ENCODE peak calls at places on chromosomes 2 and 18, in four cellular contexts. I is keratinocyte, Y is ovary, G is GM12878. F is an unnamed sample.

GRCh38 chr18:27202771-27203170 is 17.7 kb upstream of the CHST9 start:
- DNase-seq in I (no peak), Y (no peak), G (no peak), F (peak; percentile 4)

GRCh38 chr2:191907545-191907944 is 60.7 kb upstream of the CAVIN2 start:
- DNase-seq in I (no peak), Y (no peak), G (no peak), F (no peak)

GRCh38 chr2:222861411-222862067 is 703 bp downstream of the ACSL3 start:
- DNase-seq in I (no peak), Y (peak; percentile 48), G (no peak), F (peak; percentile 32)

GRCh38 chr2:226831266-226831665 is 4.6 kb upstream of the RHBDD1 start:
- DNase-seq in I (no peak), Y (no peak), G (no peak), F (no peak)

GRCh38 chr2:205070889-205071288 is 525.6 kb downstream of the PARD3B start:
- DNase-seq in I (no peak), Y (no peak), G (no peak), F (no peak)

GRCh38 chr2:218230882-218231281 is 13.9 kb downstream of the ARPC2 start:
- DNase-seq in I (no peak), Y (no peak), G (no peak), F (peak; percentile 62)

GRCh38 chr2:200469708-200470600 is 39.9 kb downstream of the KCTD18 start:
- DNase-seq in I (no peak), Y (peak; percentile 45), G (no peak), F (no peak)

GRCh38 chr18:71598374-71598773 is 945.8 kb downstream of the CBLN2 start:
- DNase-seq in I (no peak), Y (no peak), G (no peak), F (no peak)

GRCh38 chr2:85132834-85133637 is at the start of gene TCF7L1:
- DNase-seq in I (peak; percentile 38), Y (peak; percentile 91), G (no peak), F (peak; percentile 89)

GRCh38 chr2:23745726-23746105 is 181.2 kb downstream of the ATAD2B start:
- DNase-seq in I (no peak), Y (no peak), G (no peak), F (peak; percentile 49)

GRCh38 chr2:128464456-128464855 is 145.8 kb upstream of the HS6ST1 start:
- DNase-seq in I (no peak), Y (no peak), G (no peak), F (no peak)

GRCh38 chr2:84202166-84202565 is 256.9 kb downstream of the SUCLG1 start:
- DNase-seq in I (no peak), Y (no peak), G (no peak), F (no peak)

GRCh38 chr2:233489666-233490065 is 76.9 kb downstream of the USP40 start:
- DNase-seq in I (no peak), Y (no peak), G (no peak), F (peak; percentile 30)

GRCh38 chr2:43541165-43541564 is 54.7 kb downstream of the THADA start:
- DNase-seq in I (peak; percentile 86), Y (no peak), G (no peak), F (no peak)

GRCh38 chr2:133489641-133490411 is 78.4 kb downstream of the NCKAP5 start:
- DNase-seq in I (no peak), Y (peak; percentile 43), G (no peak), F (peak; percentile 17)

GRCh38 chr18:69838620-69839411 is 108.9 kb downstream of the CD226 start:
- DNase-seq in I (no peak), Y (no peak), G (peak; percentile 13), F (no peak)

GRCh38 chr2:43226558-43226954 is at the start of gene ZFP36L2:
- DNase-seq in I (no peak), Y (peak; percentile 97), G (no peak), F (peak; percentile 97)

GRCh38 chr18:5417342-5417741 is 121.8 kb upstream of the ZBTB14 start:
- DNase-seq in I (no peak), Y (no peak), G (no peak), F (no peak)

GRCh38 chr2:75720525-75720924 is 9.8 kb upstream of the GCFC2 start:
- DNase-seq in I (no peak), Y (no peak), G (no peak), F (no peak)

GRCh38 chr18:36302676-36303075 is 5.2 kb downstream of the FHOD3 start:
- DNase-seq in I (no peak), Y (no peak), G (no peak), F (peak; percentile 45)

GRCh38 chr2:16038586-16038985 is 98.2 kb downstream of the MYCN start:
- DNase-seq in I (no peak), Y (no peak), G (no peak), F (no peak)

GRCh38 chr2:57100436-57100835 is 916.6 kb downstream of the CCDC85A start:
- DNase-seq in I (no peak), Y (no peak), G (no peak), F (no peak)

GRCh38 chr2:55804535-55804934 is 110.9 kb upstream of the PNPT1 start:
- DNase-seq in I (no peak), Y (no peak), G (no peak), F (no peak)

GRCh38 chr2:127081826-127082633 is 24.9 kb downstream of the BIN1 start:
- DNase-seq in I (no peak), Y (peak; percentile 55), G (no peak), F (no peak)

GRCh38 chr2:240611601-240612210 is 13.6 kb upstream of the GPR35 start:
- DNase-seq in I (no peak), Y (no peak), G (no peak), F (no peak)

GRCh38 chr2:237483018-237483731 is 3.9 kb upstream of the MLPH start:
- DNase-seq in I (no peak), Y (peak; percentile 18), G (no peak), F (peak; percentile 89)
- TF ChIP-seq CTCF in I (no peak), Y (no peak), G (no peak), F (peak; percentile 75)

GRCh38 chr18:12061685-12062084 is 32.0 kb upstream of the ANKRD62 start:
- DNase-seq in I (no peak), Y (no peak), G (no peak), F (no peak)

GRCh38 chr18:12060182-12060870 is 33.3 kb upstream of the ANKRD62 start:
- DNase-seq in I (no peak), Y (no peak), G (no peak), F (no peak)

GRCh38 chr18:12056884-12057402 is 36.7 kb upstream of the ANKRD62 start:
- DNase-seq in I (no peak), Y (no peak), G (no peak), F (no peak)

GRCh38 chr18:12057419-12058039 is 36.1 kb upstream of the ANKRD62 start:
- DNase-seq in I (no peak), Y (no peak), G (no peak), F (no peak)

GRCh38 chr18:12059334-12060181 is 34.1 kb upstream of the ANKRD62 start:
- DNase-seq in I (no peak), Y (no peak), G (no peak), F (no peak)
- H3K4me3 ChIP-seq in I (no peak overlapping the region), Y (no peak overlapping the region), G (no peak overlapping the region), F (no peak overlapping the region)

GRCh38 chr18:31512203-31512764 is 14.3 kb downstream of the DSG2 start:
- DNase-seq in I (peak; percentile 57), Y (no peak), G (no peak), F (peak; percentile 62)

GRCh38 chr18:31509571-31509970 is 11.6 kb downstream of the DSG2 start:
- DNase-seq in I (no peak), Y (no peak), G (no peak), F (no peak)

GRCh38 chr18:31510319-31510718 is 12.3 kb downstream of the DSG2 start:
- DNase-seq in I (no peak), Y (no peak), G (no peak), F (no peak)

GRCh38 chr18:31513189-31513907 is 15.4 kb downstream of the DSG2 start:
- DNase-seq in I (peak; percentile 79), Y (no peak), G (no peak), F (peak; percentile 45)

GRCh38 chr18:31511098-31511497 is 13.1 kb downstream of the DSG2 start:
- DNase-seq in I (no peak), Y (no peak), G (no peak), F (no peak)
- TF ChIP-seq CTCF in I (peak; percentile 39), Y (no peak), G (peak; percentile 23), F (no peak)

DNA sequence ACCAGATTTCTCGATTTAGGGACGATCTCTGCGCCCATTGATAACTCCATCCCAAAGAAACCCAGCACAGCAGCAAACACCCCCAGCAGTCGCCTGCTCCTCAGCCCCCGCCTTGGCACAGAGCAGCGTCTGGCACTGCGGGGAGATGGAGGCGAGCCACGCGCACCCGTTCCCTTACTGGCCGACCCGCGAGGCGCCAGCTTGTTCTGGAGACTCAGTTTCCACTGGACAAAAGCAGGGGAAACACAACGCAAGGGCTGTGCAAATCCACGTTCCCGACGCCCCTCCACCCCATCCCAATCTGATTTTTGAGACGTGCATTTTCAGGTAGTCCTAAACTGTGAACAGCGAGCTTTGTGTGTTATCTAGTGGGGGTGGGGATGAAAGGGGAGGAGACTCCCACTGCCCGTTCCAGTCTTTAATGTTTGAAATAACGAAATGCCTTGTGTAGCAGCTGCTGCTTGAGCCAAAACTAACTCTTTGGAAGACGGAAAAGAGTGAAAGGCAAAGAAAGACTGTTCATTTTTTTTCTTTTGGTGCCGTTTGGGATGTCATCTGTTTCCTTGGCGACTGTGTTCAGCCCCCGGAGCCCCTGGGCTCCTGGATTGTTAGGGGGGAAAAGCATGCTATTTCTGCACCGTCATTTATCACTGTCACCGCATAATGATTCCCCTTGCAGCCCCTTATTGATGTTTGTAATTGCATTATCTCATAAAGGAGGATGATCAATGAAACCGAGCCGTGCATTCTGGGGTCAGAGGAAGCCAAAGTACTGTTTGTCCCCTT is 143.3 kb downstream of the MEIS1 start:
- DNase-seq in I (no peak), Y (peak; percentile 50), G (no peak), F (peak; percentile 46)
- H3K4me3 ChIP-seq in I (no peak overlapping the region), Y (peak overlapping the region; percentile 70), G (no peak overlapping the region), F (no peak overlapping the region)

DNA sequence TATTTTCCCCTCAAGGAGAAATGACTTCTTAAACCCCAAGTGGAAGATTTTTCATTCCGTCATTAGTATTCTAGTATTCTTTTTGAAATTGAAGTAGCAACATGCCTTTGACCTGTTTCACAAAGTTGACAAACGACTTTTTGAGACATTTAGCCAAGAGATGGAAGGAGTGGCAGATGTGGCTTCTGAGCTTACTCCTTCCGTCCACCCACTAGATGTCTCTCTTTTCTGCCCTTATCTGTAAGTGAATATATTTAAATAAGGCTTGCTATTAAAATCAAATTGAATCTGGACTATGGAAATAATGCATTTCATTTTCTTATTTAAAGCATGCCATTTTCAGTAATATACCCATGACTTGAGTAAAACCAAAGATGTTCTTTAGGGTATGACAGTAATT is 74.1 kb downstream of the ACTR3 start:
- DNase-seq in I (no peak), Y (no peak), G (no peak), F (no peak)
- TF ChIP-seq CTCF in I (no peak), Y (no peak), G (no peak), F (no peak)

GRCh38 chr18:32777049-32777448 is 4.2 kb upstream of the KLHL14 start:
- DNase-seq in I (no peak), Y (no peak), G (no peak), F (no peak)
- H3K4me3 ChIP-seq in I (no peak overlapping the region), Y (no peak overlapping the region), G (no peak overlapping the region), F (no peak overlapping the region)